ENCODE peak calls at places on chromosome 7, in four cellular contexts. S is IMR-90, B is K562, G is keratinocyte. U is an unnamed sample.
A peak's percentile ranks its signal among the peaks of the same experiment; 100 is the strongest.

GRCh38 chr7:70785427-70785826 is 346.5 kb upstream of the GALNT17 start:
- DNase-seq in S (no peak), G (peak; percentile 53), B (no peak), U (no peak)

GRCh38 chr7:102992820-102993531 is 80.2 kb downstream of the LRRC17 start:
- DNase-seq in B (peak; percentile 93), G (no peak), S (peak; percentile 87), U (peak; percentile 100)

GRCh38 chr7:28684729-28685211 is 272.5 kb downstream of the CREB5 start:
- DNase-seq in G (no peak), S (no peak), B (no peak), U (no peak)

GRCh38 chr7:19958309-19958896 is 185.0 kb upstream of the TMEM196 start:
- DNase-seq in S (peak; percentile 11), G (peak; percentile 81), B (no peak), U (peak; percentile 80)

GRCh38 chr7:151632750-151633515 is 113.2 kb upstream of the RHEB start:
- DNase-seq in S (peak; percentile 23), G (no peak), B (peak; percentile 62), U (peak; percentile 34)

GRCh38 chr7:229184-229964 is 37.0 kb downstream of the FAM20C start:
- DNase-seq in S (peak; percentile 97), B (no peak), G (no peak), U (no peak)

GRCh38 chr7:18294408-18294807 is 201.1 kb upstream of the HDAC9 start:
- DNase-seq in G (no peak), S (no peak), B (no peak), U (no peak)

GRCh38 chr7:3722396-3722846 is 421.4 kb downstream of the SDK1 start:
- DNase-seq in G (no peak), S (peak; percentile 2), B (peak; percentile 11), U (no peak)

GRCh38 chr7:108246227-108246837 is 116.2 kb upstream of the LAMB4 start:
- DNase-seq in S (peak; percentile 96), B (peak; percentile 97), G (peak; percentile 66), U (peak; percentile 91)

GRCh38 chr7:128881458-128882125 is 18.9 kb downstream of the ATP6V1F start:
- DNase-seq in B (no peak), S (no peak), G (no peak), U (no peak)

GRCh38 chr7:29248713-29249382 is 54.3 kb downstream of the CHN2 start:
- DNase-seq in B (no peak), S (no peak), G (no peak), U (no peak)

GRCh38 chr7:67732898-67733297 is 736.3 kb downstream of the TYW1 start:
- DNase-seq in S (no peak), G (no peak), B (no peak), U (no peak)

GRCh38 chr7:67729771-67730170 is 733.1 kb downstream of the TYW1 start:
- DNase-seq in G (no peak), B (no peak), S (no peak), U (no peak)

GRCh38 chr7:67731704-67732103 is 735.1 kb downstream of the TYW1 start:
- DNase-seq in G (no peak), S (no peak), B (no peak), U (no peak)
- H3K9me1 ChIP-seq in G (no peaks in the 10 kb centered on the region), S (no peaks in the 10 kb centered on the region), B (no peaks in the 10 kb centered on the region), U (no peaks in the 10 kb centered on the region)

GRCh38 chr7:43677864-43678263 is 51.5 kb downstream of the COA1 start:
- DNase-seq in B (no peak), G (no peak), S (no peak), U (no peak)
- H3K9me1 ChIP-seq in B (no peaks in the 10 kb centered on the region), G (no peaks in the 10 kb centered on the region), S (no peaks in the 10 kb centered on the region), U (no peaks in the 10 kb centered on the region)

DNA sequence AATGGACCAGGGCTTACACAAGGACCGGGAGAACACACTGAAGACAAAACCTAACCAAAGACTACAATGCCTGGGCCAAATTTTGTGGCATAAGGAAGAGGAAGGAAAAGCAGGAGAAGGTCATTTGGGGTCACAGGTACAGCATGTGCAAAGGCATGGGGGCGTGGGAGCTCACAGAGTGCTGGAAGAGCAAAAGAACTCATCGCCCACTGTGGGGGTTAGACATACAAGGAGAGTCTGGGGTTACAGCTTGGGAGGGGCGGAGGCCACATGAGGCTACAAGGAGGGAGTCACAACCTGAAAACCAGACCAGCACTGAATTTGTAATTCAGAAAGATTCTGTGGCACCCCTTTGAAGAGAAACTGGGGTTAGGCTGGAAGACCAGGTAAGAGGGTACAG is 9.7 kb downstream of the PUS7 start:
- DNase-seq in B (no peak), S (no peak), G (no peak), U (no peak)
- H3K9me1 ChIP-seq in B (peaks cover 3% of the 10 kb centered on the region), S (no peaks in the 10 kb centered on the region), G (no peaks in the 10 kb centered on the region), U (no peaks in the 10 kb centered on the region)

DNA sequence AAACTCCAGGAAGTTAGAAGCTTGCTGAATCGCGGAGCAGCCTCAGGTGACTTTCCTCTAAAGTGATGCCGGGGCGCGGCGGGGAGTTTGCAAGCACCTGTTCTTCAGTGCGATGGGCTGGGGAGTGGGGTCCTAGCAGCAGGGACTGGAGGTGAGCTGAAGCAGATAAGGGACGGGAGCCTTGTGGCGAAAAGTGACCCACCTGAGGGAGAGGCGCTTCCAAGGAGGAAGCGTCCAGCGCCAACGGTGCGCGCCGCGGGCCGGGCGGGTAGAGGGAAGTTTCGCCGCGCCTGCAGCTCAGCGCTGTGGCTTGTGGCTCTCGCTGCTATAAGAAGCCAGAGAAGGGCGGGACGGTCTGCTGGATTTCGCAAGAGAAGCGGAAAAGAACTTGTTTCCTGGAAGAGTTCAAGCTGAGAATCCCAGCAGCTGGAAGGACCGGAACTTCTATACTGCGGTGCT is at the start of gene STEAP4:
- DNase-seq in S (peak; percentile 0), G (no peak), B (no peak), U (no peak)
- H3K9me1 ChIP-seq in S (no peaks in the 10 kb centered on the region), G (no peaks in the 10 kb centered on the region), B (no peaks in the 10 kb centered on the region), U (no peaks in the 10 kb centered on the region)

GRCh38 chr7:30912021-30912420 is 368 bp downstream of the AQP1 start:
- DNase-seq in S (no peak), B (no peak), G (no peak), U (no peak)
- H3K9me1 ChIP-seq in S (peaks cover 4% of the 10 kb centered on the region), B (no peaks in the 10 kb centered on the region), G (no peaks in the 10 kb centered on the region), U (no peaks in the 10 kb centered on the region)

GRCh38 chr7:81886211-81886764 is 116.4 kb upstream of the HGF start:
- DNase-seq in S (no peak), B (no peak), G (no peak), U (peak; percentile 41)
- H3K9me1 ChIP-seq in S (no peaks in the 10 kb centered on the region), B (no peaks in the 10 kb centered on the region), G (no peaks in the 10 kb centered on the region), U (no peaks in the 10 kb centered on the region)

GRCh38 chr7:1438821-1439220 is 20.4 kb downstream of the MICALL2 start:
- DNase-seq in G (no peak), S (no peak), B (no peak), U (no peak)
- H3K9me1 ChIP-seq in G (no peaks in the 10 kb centered on the region), S (peaks cover 7% of the 10 kb centered on the region), B (no peaks in the 10 kb centered on the region), U (no peaks in the 10 kb centered on the region)

GRCh38 chr7:157009778-157010587 is 480 bp downstream of the MNX1 start:
- DNase-seq in S (no peak), B (no peak), G (no peak), U (no peak)
- H3K9me1 ChIP-seq in S (no peaks in the 10 kb centered on the region), B (no peaks in the 10 kb centered on the region), G (no peaks in the 10 kb centered on the region), U (no peaks in the 10 kb centered on the region)

DNA sequence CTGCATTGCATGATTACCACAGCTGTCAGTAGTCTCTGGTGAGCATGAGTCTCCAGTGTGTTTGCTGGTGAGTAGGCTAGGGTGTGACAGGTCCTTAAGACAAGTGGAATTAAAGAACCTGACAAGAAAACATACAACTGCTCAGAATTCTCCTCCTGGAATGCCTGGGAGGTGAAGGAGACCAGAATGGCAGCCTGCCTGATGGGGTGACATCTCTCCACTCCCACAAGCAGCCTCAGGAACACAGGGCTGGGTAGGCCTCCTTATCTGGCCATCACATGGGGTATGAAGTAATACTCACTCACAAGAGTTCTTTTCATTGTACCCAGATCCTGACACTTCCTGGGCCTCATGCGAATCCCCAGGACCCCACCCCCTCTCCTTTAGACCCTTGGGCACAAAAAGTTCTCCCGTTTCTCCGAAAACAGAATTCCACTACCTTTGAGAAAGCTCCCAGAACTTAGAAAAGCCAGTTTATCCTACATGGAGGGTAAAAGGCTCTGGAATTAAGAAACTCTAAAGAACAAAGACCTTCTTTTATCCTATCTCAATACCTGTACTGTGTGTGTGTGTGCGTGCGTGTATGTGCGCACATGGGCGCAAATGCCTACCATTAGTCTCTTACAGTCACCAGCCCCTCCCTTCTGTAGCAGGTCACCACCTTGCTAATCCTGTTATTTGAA is 33.4 kb upstream of the C1GALT1 start:
- DNase-seq in G (no peak), B (peak; percentile 78), S (no peak), U (no peak)
- H3K9me1 ChIP-seq in G (no peaks in the 10 kb centered on the region), B (no peaks in the 10 kb centered on the region), S (no peaks in the 10 kb centered on the region), U (no peaks in the 10 kb centered on the region)

GRCh38 chr7:140576589-140576988 is 64.0 kb downstream of the DENND2A start:
- DNase-seq in G (no peak), B (no peak), S (no peak), U (no peak)

GRCh38 chr7:140568021-140568813 is 72.4 kb downstream of the DENND2A start:
- DNase-seq in S (no peak), G (no peak), B (no peak), U (no peak)

GRCh38 chr7:140570120-140570519 is 70.5 kb downstream of the DENND2A start:
- DNase-seq in G (no peak), S (no peak), B (no peak), U (no peak)

GRCh38 chr7:140571537-140572122 is 69.0 kb downstream of the DENND2A start:
- DNase-seq in G (peak; percentile 45), B (no peak), S (peak; percentile 41), U (no peak)
- H3K9me1 ChIP-seq in G (no peaks in the 10 kb centered on the region), B (peaks cover 2% of the 10 kb centered on the region), S (peaks cover 6% of the 10 kb centered on the region), U (no peaks in the 10 kb centered on the region)

U was measured in endothelial cell of umbilical vein.